ENCODE peak calls at places on chromosomes 11 and 22, in four cellular contexts. One of them, this sample, is unnamed.

GRCh38 chr11:45225277-45225676 is 60.9 kb downstream of the SYT13 start:
- DNase-seq in HepG2: no peak
- DNase-seq in H1: no peak
- DNase-seq in GM12878: no peak
- DNase-seq in this sample: no peak

GRCh38 chr11:70487160-70487559 is 88.8 kb downstream of the CTTN start:
- DNase-seq in HepG2: no peak
- DNase-seq in GM12878: no peak
- DNase-seq in H1: no peak
- DNase-seq in this sample: no peak

GRCh38 chr11:117221775-117222517 is 9.9 kb downstream of the PCSK7 start:
- DNase-seq in HepG2: no peak
- DNase-seq in GM12878: no peak
- DNase-seq in H1: no peak
- DNase-seq in this sample: no peak

GRCh38 chr11:134142536-134142935 is 73.7 kb downstream of the JAM3 start:
- DNase-seq in H1: no peak
- DNase-seq in GM12878: no peak
- DNase-seq in HepG2: no peak
- DNase-seq in this sample: no peak

GRCh38 chr11:71204294-71204693 is 48.1 kb downstream of the SHANK2 start:
- DNase-seq in HepG2: no peak
- DNase-seq in GM12878: no peak
- DNase-seq in H1: no peak
- DNase-seq in this sample: no peak

GRCh38 chr11:104531075-104531474 is 367.1 kb upstream of the PDGFD start:
- DNase-seq in GM12878: no peak
- DNase-seq in HepG2: peak
- DNase-seq in H1: no peak
- DNase-seq in this sample: no peak

GRCh38 chr11:79661373-79661772 is 220.5 kb upstream of the TENM4 start:
- DNase-seq in GM12878: no peak
- DNase-seq in HepG2: no peak
- DNase-seq in H1: no peak
- DNase-seq in this sample: no peak

GRCh38 chr22:31046591-31047226 is 34.4 kb upstream of the SMTN start:
- DNase-seq in H1: no peak
- DNase-seq in GM12878: no peak
- DNase-seq in HepG2: peak
- DNase-seq in this sample: peak

GRCh38 chr11:29343465-29344333 is 673.1 kb downstream of the KCNA4 start:
- DNase-seq in HepG2: peak
- DNase-seq in H1: peak
- DNase-seq in GM12878: no peak
- DNase-seq in this sample: peak

GRCh38 chr22:32837142-32837541 is 35.6 kb downstream of the TIMP3 start:
- DNase-seq in HepG2: no peak
- DNase-seq in H1: no peak
- DNase-seq in GM12878: no peak
- DNase-seq in this sample: no peak

GRCh38 chr11:8872017-8872416 is 39.0 kb upstream of the AKIP1 start:
- DNase-seq in GM12878: no peak
- DNase-seq in H1: no peak
- DNase-seq in HepG2: no peak
- DNase-seq in this sample: no peak

GRCh38 chr11:109864834-109865557 is 228.2 kb upstream of the ZC3H12C start:
- DNase-seq in GM12878: no peak
- DNase-seq in H1: no peak
- DNase-seq in HepG2: no peak
- DNase-seq in this sample: no peak

GRCh38 chr22:38513063-38513462 is 7.0 kb upstream of the DDX17 start:
- DNase-seq in HepG2: peak
- DNase-seq in H1: no peak
- DNase-seq in GM12878: no peak
- DNase-seq in this sample: peak

GRCh38 chr22:49735411-49736311 is 92.0 kb downstream of the BRD1 start:
- DNase-seq in H1: peak
- DNase-seq in HepG2: no peak
- DNase-seq in GM12878: no peak
- DNase-seq in this sample: peak

GRCh38 chr22:44161673-44162072 is 19.1 kb upstream of the PARVG start:
- DNase-seq in H1: no peak
- DNase-seq in HepG2: no peak
- DNase-seq in GM12878: no peak
- DNase-seq in this sample: no peak

GRCh38 chr22:43000441-43001175 is 14.3 kb downstream of the PACSIN2 start:
- DNase-seq in HepG2: no peak
- DNase-seq in GM12878: no peak
- DNase-seq in H1: no peak
- DNase-seq in this sample: no peak

GRCh38 chr11:83782329-83782728 is 496.2 kb upstream of the CCDC90B start:
- DNase-seq in HepG2: no peak
- DNase-seq in GM12878: no peak
- DNase-seq in H1: no peak
- DNase-seq in this sample: no peak

GRCh38 chr11:27230175-27230565 is 132.8 kb downstream of the CCDC34 start:
- DNase-seq in H1: no peak
- DNase-seq in GM12878: no peak
- DNase-seq in HepG2: no peak
- DNase-seq in this sample: no peak

GRCh38 chr11:72418834-72419560 is 15.3 kb downstream of the CLPB start:
- DNase-seq in HepG2: no peak
- DNase-seq in GM12878: no peak
- DNase-seq in H1: no peak
- DNase-seq in this sample: no peak

GRCh38 chr11:94849836-94850235 is 81.7 kb downstream of the AMOTL1 start:
- DNase-seq in GM12878: no peak
- DNase-seq in H1: no peak
- DNase-seq in HepG2: no peak
- DNase-seq in this sample: no peak

GRCh38 chr11:68347841-68348240 is 35.5 kb downstream of the LRP5 start:
- DNase-seq in GM12878: no peak
- DNase-seq in H1: no peak
- DNase-seq in HepG2: no peak
- DNase-seq in this sample: no peak

GRCh38 chr11:65586676-65587075 is 8.9 kb downstream of the KCNK7 start:
- DNase-seq in GM12878: no peak
- DNase-seq in H1: no peak
- DNase-seq in HepG2: no peak
- DNase-seq in this sample: peak

DNA sequence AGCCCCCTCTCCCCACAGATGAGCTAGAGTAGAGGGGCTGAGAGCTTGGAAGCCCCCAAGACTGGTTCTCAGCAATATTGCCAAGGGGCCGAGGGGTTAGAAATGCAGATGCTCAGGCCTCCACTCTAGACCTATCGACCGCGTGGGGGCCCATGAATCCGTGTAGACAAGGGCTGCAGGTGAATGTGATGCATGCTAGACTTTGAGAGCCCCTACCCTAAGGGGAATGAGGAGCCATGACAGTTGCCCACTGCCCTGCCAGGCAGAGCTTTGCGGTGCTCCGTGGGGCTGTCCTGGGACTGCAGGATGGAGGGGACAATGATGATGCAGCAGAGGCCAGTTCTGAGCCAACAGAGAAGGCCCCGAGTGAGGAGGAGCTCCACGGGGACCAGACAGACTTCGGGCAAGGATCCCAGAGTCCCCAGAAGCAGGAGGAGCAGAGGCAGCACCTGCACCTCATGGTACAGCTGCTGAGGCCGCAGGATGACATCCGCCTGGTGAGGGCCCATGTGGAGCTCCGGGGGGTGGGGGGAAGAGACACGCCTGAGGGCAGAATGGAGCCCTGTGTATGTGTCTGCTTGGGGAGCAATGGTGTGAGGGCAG is 1.3 kb downstream of the SSH3 start:
- DNase-seq in GM12878: no peak
- DNase-seq in H1: no peak
- DNase-seq in HepG2: no peak
- DNase-seq in this sample: peak
- TF ChIP-seq TCF12 in GM12878: no peak
- TF ChIP-seq TCF12 in H1: no peak
- TF ChIP-seq TCF12 in HepG2: no peak
- TF ChIP-seq TCF12 in this sample: no peak

GRCh38 chr11:28303477-28304191 is 195.4 kb downstream of the METTL15 start:
- DNase-seq in HepG2: no peak
- DNase-seq in GM12878: no peak
- DNase-seq in H1: no peak
- DNase-seq in this sample: no peak
- TF ChIP-seq TCF12 in HepG2: no peak
- TF ChIP-seq TCF12 in GM12878: no peak
- TF ChIP-seq TCF12 in H1: no peak
- TF ChIP-seq TCF12 in this sample: no peak

GRCh38 chr22:47561766-47562165 is 799.3 kb downstream of the TBC1D22A start:
- DNase-seq in H1: no peak
- DNase-seq in GM12878: no peak
- DNase-seq in HepG2: no peak
- DNase-seq in this sample: no peak
- TF ChIP-seq TCF12 in H1: no peak
- TF ChIP-seq TCF12 in GM12878: no peak
- TF ChIP-seq TCF12 in HepG2: no peak
- TF ChIP-seq TCF12 in this sample: no peak

GRCh38 chr22:46036558-46037408 is 59.8 kb upstream of the WNT7B start:
- DNase-seq in H1: no peak
- DNase-seq in HepG2: peak
- DNase-seq in GM12878: no peak
- DNase-seq in this sample: peak
- TF ChIP-seq TCF12 in H1: no peak
- TF ChIP-seq TCF12 in HepG2: no peak
- TF ChIP-seq TCF12 in GM12878: no peak
- TF ChIP-seq TCF12 in this sample: no peak

GRCh38 chr22:19556963-19557545 is 32.8 kb upstream of the CLDN5 start:
- DNase-seq in GM12878: no peak
- DNase-seq in H1: no peak
- DNase-seq in HepG2: no peak
- DNase-seq in this sample: no peak

GRCh38 chr22:19559324-19559811 is 35.2 kb upstream of the CLDN5 start:
- DNase-seq in HepG2: no peak
- DNase-seq in GM12878: no peak
- DNase-seq in H1: no peak
- DNase-seq in this sample: no peak

GRCh38 chr22:19555651-19556050 is 31.4 kb upstream of the CLDN5 start:
- DNase-seq in H1: no peak
- DNase-seq in GM12878: no peak
- DNase-seq in HepG2: no peak
- DNase-seq in this sample: no peak

GRCh38 chr22:19553201-19553600 is 29.0 kb upstream of the CLDN5 start:
- DNase-seq in GM12878: no peak
- DNase-seq in HepG2: no peak
- DNase-seq in H1: no peak
- DNase-seq in this sample: no peak

DNA sequence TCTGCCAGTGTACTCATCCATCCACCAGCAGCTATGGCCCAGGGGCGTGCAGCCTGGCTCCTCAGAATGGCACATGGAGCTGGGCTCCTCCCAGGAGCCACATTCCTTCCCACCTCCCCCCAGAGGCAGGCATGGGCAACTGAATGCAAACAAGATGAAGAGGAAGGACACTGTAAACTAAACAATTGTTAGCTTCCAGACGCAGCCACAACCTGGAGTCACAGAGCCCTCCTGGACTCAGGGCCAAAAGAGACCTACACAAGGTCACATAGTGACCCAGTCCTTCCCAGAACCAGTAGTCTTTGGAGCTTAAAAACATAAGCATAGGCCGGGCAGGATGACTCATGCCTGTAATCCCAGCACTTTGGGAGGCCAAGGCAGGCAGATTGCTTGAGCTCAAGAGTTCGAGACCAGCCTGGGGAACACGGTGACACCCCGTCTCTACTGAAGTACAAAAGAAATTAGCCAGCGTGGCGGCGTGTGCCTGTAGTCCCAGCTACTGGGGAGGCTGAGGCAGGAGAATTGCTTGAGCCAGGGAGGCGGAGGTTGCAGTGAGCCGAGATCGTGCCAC is 30.7 kb upstream of the CLDN5 start:
- DNase-seq in GM12878: no peak
- DNase-seq in H1: peak
- DNase-seq in HepG2: peak
- DNase-seq in this sample: peak
- TF ChIP-seq TCF12 in GM12878: no peak
- TF ChIP-seq TCF12 in H1: no peak
- TF ChIP-seq TCF12 in HepG2: no peak
- TF ChIP-seq TCF12 in this sample: no peak

GRCh38 chr22:18032455-18033101 is 8.2 kb upstream of the MICAL3 start:
- DNase-seq in GM12878: no peak
- DNase-seq in H1: no peak
- DNase-seq in HepG2: no peak
- DNase-seq in this sample: no peak
- TF ChIP-seq TCF12 in GM12878: no peak
- TF ChIP-seq TCF12 in H1: no peak
- TF ChIP-seq TCF12 in HepG2: no peak
- TF ChIP-seq TCF12 in this sample: peak